ENCODE peak calls at places on chromosomes 1 and 21, in nine cellular contexts. X is T-helper 2 cell; C is left ventricle myocardium inferior; I is naive B cell; U is Right ventricle myocardium inferior; B is T-helper 1 cell; F is lung; Y is T-helper 22 cell; E is stimulated activated CD8-positive, alpha-beta memory T cell treated with anti-CD3 and anti-CD28 coated beads, Interleukin-2, amount 100 ng/mL, for 48 hours. R is an unnamed sample.

GRCh38 chr1:32178380-32179192 is 889 bp upstream of the TXLNA start:
- DNase-seq in Y (no peak), E (no peak), U (no peak), B (no peak), C (no peak), I (no peak), X (no peak), F (no peak), R (no peak)

GRCh38 chr1:67535474-67535873 is 105.3 kb upstream of the SERBP1 start:
- DNase-seq in B (no peak), C (peak; percentile 71), I (no peak), U (peak; percentile 74), Y (no peak), F (peak; percentile 81), E (peak; percentile 41), X (no peak), R (no peak)

GRCh38 chr1:90579212-90579802 is 137.8 kb downstream of the BARHL2 start:
- DNase-seq in Y (no peak), E (no peak), B (no peak), I (peak; percentile 30), C (no peak), F (no peak), X (no peak), U (no peak), R (no peak)

GRCh38 chr1:6870571-6870970 is 85.3 kb downstream of the CAMTA1 start:
- DNase-seq in B (no peak), F (no peak), Y (no peak), C (no peak), X (no peak), I (no peak), E (no peak), U (no peak), R (no peak)

GRCh38 chr1:158248771-158249170 is 5.5 kb upstream of the CD1A start:
- DNase-seq in E (no peak), C (no peak), U (no peak), I (no peak), Y (no peak), B (no peak), F (no peak), X (no peak), R (no peak)

GRCh38 chr1:161158316-161159016 is 834 bp upstream of the USP21 start:
- DNase-seq in B (no peak), E (no peak), X (no peak), F (no peak), I (no peak), C (no peak), Y (no peak), U (no peak), R (no peak)

GRCh38 chr1:171468120-171468790 is 17.1 kb upstream of the PRRC2C start:
- DNase-seq in I (no peak), B (no peak), X (no peak), E (no peak), Y (no peak), F (no peak), C (no peak), U (no peak), R (no peak)

GRCh38 chr1:218572046-218572445 is 226.9 kb downstream of the TGFB2 start:
- DNase-seq in E (no peak), X (no peak), Y (no peak), B (no peak), F (no peak), U (no peak), C (no peak), I (no peak), R (no peak)

GRCh38 chr1:33361553-33362262 is 40.8 kb upstream of the A3GALT2 start:
- DNase-seq in I (no peak), C (no peak), F (no peak), X (no peak), B (no peak), E (no peak), U (no peak), Y (no peak), R (no peak)

GRCh38 chr21:14942801-14943490 is 121.9 kb downstream of the NRIP1 start:
- DNase-seq in C (no peak), I (no peak), U (no peak), B (no peak), Y (no peak), X (no peak), F (no peak), E (no peak), R (no peak)

GRCh38 chr1:107196973-107197562 is 56.2 kb downstream of the NTNG1 start:
- DNase-seq in Y (no peak), E (no peak), I (peak; percentile 19), X (no peak), U (no peak), F (no peak), B (no peak), C (no peak), R (no peak)

GRCh38 chr1:178456472-178456871 is 40.3 kb downstream of the CLEC20A start:
- DNase-seq in C (no peak), B (no peak), U (no peak), X (no peak), Y (no peak), E (no peak), F (no peak), I (no peak), R (no peak)

GRCh38 chr1:192639607-192640368 is 3.8 kb downstream of the RGS13 start:
- DNase-seq in Y (no peak), F (no peak), E (no peak), U (no peak), I (no peak), C (no peak), X (no peak), B (no peak), R (no peak)

GRCh38 chr1:47853059-47853458 is 144.1 kb downstream of the TRABD2B start:
- DNase-seq in C (no peak), B (no peak), F (no peak), U (no peak), I (no peak), Y (no peak), X (no peak), E (no peak), R (no peak)

GRCh38 chr1:201720522-201720844 is 108.5 kb upstream of the IPO9 start:
- DNase-seq in I (no peak), E (no peak), X (no peak), C (no peak), Y (no peak), B (no peak), U (no peak), F (no peak), R (no peak)

GRCh38 chr1:36729716-36730510 is 247.2 kb upstream of the CSF3R start:
- DNase-seq in Y (no peak), B (no peak), X (no peak), U (no peak), F (no peak), E (no peak), C (no peak), I (no peak), R (no peak)

GRCh38 chr1:69898403-69898947 is 306.9 kb downstream of the LRRC40 start:
- DNase-seq in B (no peak), E (no peak), I (no peak), X (no peak), Y (no peak), F (no peak), C (no peak), U (peak; percentile 27), R (no peak)

GRCh38 chr21:45970674-45971486 is 10.7 kb upstream of the COL6A1 start:
- DNase-seq in I (no peak), X (no peak), U (peak; percentile 84), F (no peak), C (peak; percentile 76), E (peak; percentile 60), Y (no peak), B (no peak), R (peak; percentile 43)

GRCh38 chr1:153119491-153119971 is 6.2 kb upstream of the SPRR2F start:
- DNase-seq in E (no peak), Y (no peak), C (no peak), U (no peak), B (no peak), F (no peak), I (no peak), X (no peak), R (no peak)

GRCh38 chr1:45911634-45912033 is 108.2 kb downstream of the MAST2 start:
- DNase-seq in E (no peak), C (no peak), I (no peak), X (no peak), F (no peak), U (no peak), Y (no peak), B (no peak), R (no peak)

GRCh38 chr1:223269006-223269405 is 95.0 kb downstream of the SUSD4 start:
- DNase-seq in B (no peak), U (no peak), C (no peak), F (no peak), I (no peak), E (no peak), Y (no peak), X (no peak), R (no peak)

GRCh38 chr1:218266356-218266755 is 18.7 kb upstream of the RRP15 start:
- DNase-seq in X (no peak), Y (no peak), E (no peak), I (no peak), U (no peak), B (no peak), F (no peak), C (no peak), R (no peak)

GRCh38 chr1:108747898-108748297 is 1.4 kb downstream of the STXBP3 start:
- DNase-seq in I (no peak), U (no peak), B (no peak), E (no peak), X (no peak), F (no peak), C (no peak), Y (no peak), R (no peak)

GRCh38 chr1:42759114-42759513 is 7.7 kb downstream of the P3H1 start:
- DNase-seq in B (no peak), U (no peak), F (no peak), E (no peak), Y (no peak), C (no peak), X (no peak), I (no peak), R (no peak)

R was measured in CD8-positive, alpha-beta T cell.